ENCODE peak calls at places on chromosome 1, in six cellular contexts. L is GM12891, B is H1, D is GM12878, Q is HepG2, U is K562. F is an unnamed sample.

GRCh38 chr1:200090252-200091159 is 63.0 kb downstream of the NR5A2 start:
- DNase-seq in L (no peak), D (no peak), Q (peak), B (no peak), U (no peak), F (no peak)

GRCh38 chr1:46545784-46546183 is 5.7 kb downstream of the KNCN start:
- DNase-seq in L (no peak), B (no peak), U (no peak), D (no peak), Q (no peak), F (no peak)

GRCh38 chr1:203504400-203505250 is 10.7 kb downstream of the OPTC start:
- DNase-seq in D (peak), B (no peak), U (peak), Q (peak), L (peak), F (peak)

GRCh38 chr1:35717911-35718476 is 690 bp downstream of the C1orf216 start:
- DNase-seq in B (no peak), Q (no peak), L (no peak), D (no peak), U (peak), F (no peak)

GRCh38 chr1:235019456-235019855 is 109.2 kb downstream of the TOMM20 start:
- DNase-seq in L (no peak), D (no peak), Q (no peak), B (no peak), U (no peak), F (no peak)

GRCh38 chr1:208387908-208388756 is 143.9 kb upstream of the PLXNA2 start:
- DNase-seq in Q (no peak), D (no peak), B (no peak), L (no peak), U (no peak), F (no peak)

GRCh38 chr1:87197156-87197555 is 131.5 kb upstream of the LMO4 start:
- DNase-seq in Q (no peak), L (no peak), D (no peak), U (no peak), B (no peak), F (no peak)

GRCh38 chr1:200233393-200233792 is 176.4 kb downstream of the ZNF281 start:
- DNase-seq in L (no peak), D (no peak), U (no peak), Q (no peak), B (no peak), F (no peak)

GRCh38 chr1:99969729-99970591 is at the start of gene SLC35A3:
- DNase-seq in U (peak), L (peak), Q (peak), B (peak), D (peak), F (peak)

GRCh38 chr1:161735837-161736236 is 13.7 kb upstream of the DUSP12 start:
- DNase-seq in B (no peak), Q (no peak), U (no peak), D (no peak), L (no peak), F (no peak)

GRCh38 chr1:203028784-203029553 is 2.7 kb downstream of the PPFIA4 start:
- DNase-seq in D (no peak), U (no peak), Q (no peak), B (no peak), L (no peak), F (no peak)

GRCh38 chr1:185144233-185144632 is 12.5 kb downstream of the TRMT1L start:
- DNase-seq in Q (no peak), B (no peak), L (no peak), U (no peak), D (no peak), F (no peak)

GRCh38 chr1:114551400-114551799 is 30.0 kb downstream of the BCAS2 start:
- DNase-seq in Q (peak), U (no peak), B (no peak), D (no peak), L (no peak), F (no peak)

GRCh38 chr1:11980676-11980972 is 380 bp downstream of the MFN2 start:
- DNase-seq in Q (no peak), U (no peak), L (no peak), D (no peak), B (no peak), F (no peak)

GRCh38 chr1:167922611-167923074 is 8.7 kb upstream of the ADCY10 start:
- DNase-seq in B (no peak), U (no peak), Q (no peak), L (no peak), D (no peak), F (no peak)

GRCh38 chr1:93845554-93846150 is 33.4 kb downstream of the DNTTIP2 start:
- DNase-seq in L (no peak), B (no peak), U (no peak), D (no peak), Q (peak), F (no peak)

GRCh38 chr1:70384542-70384941 is 26.5 kb upstream of the CTH start:
- DNase-seq in B (no peak), U (no peak), D (no peak), L (no peak), Q (no peak), F (no peak)

GRCh38 chr1:147598631-147599361 is 57.5 kb downstream of the BCL9 start:
- DNase-seq in Q (no peak), B (no peak), D (no peak), L (no peak), U (no peak), F (no peak)

GRCh38 chr1:34144743-34145142 is 20.3 kb downstream of the CSMD2 start:
- DNase-seq in L (no peak), Q (no peak), D (no peak), U (no peak), B (no peak), F (no peak)

GRCh38 chr1:23344111-23344986 is at the start of gene HNRNPR:
- DNase-seq in L (peak), D (peak), B (peak), U (peak), Q (peak), F (peak)

GRCh38 chr1:26358411-26359384 is 4.8 kb upstream of the CRYBG2 start:
- DNase-seq in Q (peak), B (no peak), U (peak), L (no peak), D (no peak), F (no peak)

GRCh38 chr1:188904201-188904600 is 1573.5 kb downstream of the BRINP3 start:
- DNase-seq in D (no peak), Q (no peak), B (no peak), U (no peak), L (no peak), F (no peak)

GRCh38 chr1:20868263-20868662 is 81.2 kb upstream of the HP1BP3 start:
- DNase-seq in Q (no peak), B (no peak), L (no peak), U (no peak), D (no peak), F (no peak)

GRCh38 chr1:171954386-171954785 is 113.1 kb downstream of the DNM3 start:
- DNase-seq in Q (no peak), D (no peak), L (no peak), B (no peak), U (no peak), F (no peak)

GRCh38 chr1:54347955-54348699 is 58.1 kb downstream of the SSBP3 start:
- DNase-seq in Q (peak), B (no peak), U (no peak), L (no peak), D (no peak), F (no peak)

GRCh38 chr1:156337888-156338179 is 258 bp downstream of the CCT3 start:
- DNase-seq in D (no peak), U (no peak), L (no peak), B (no peak), Q (no peak), F (no peak)

GRCh38 chr1:156337052-156337887 is 822 bp downstream of the CCT3 start:
- DNase-seq in L (no peak), Q (no peak), D (no peak), B (no peak), U (peak), F (no peak)

GRCh38 chr1:156336242-156336641 is 1.9 kb downstream of the CCT3 start:
- DNase-seq in U (no peak), L (no peak), D (no peak), Q (no peak), B (no peak), F (no peak)

GRCh38 chr1:156342556-156342955 is 4.2 kb downstream of the TSACC start:
- DNase-seq in L (no peak), B (no peak), D (no peak), Q (no peak), U (no peak), F (no peak)

GRCh38 chr1:156338180-156338973 is at the start of the genes CCT3 and TSACC:
- DNase-seq in Q (peak), B (peak), D (peak), L (peak), U (peak), F (peak)
- TF ChIP-seq POLR2A in Q (peak), B (peak), D (peak), L (peak), U (peak), F (peak)

GRCh38 chr1:39738622-39739366 is at the start of gene PPIE:
- DNase-seq in Q (peak), B (peak), L (peak), D (peak), U (peak), F (peak)

GRCh38 chr1:39733161-39733560 is 5.5 kb upstream of the PPIE start:
- DNase-seq in U (no peak), B (no peak), Q (no peak), L (no peak), D (no peak), F (no peak)

GRCh38 chr1:39737546-39738169 is 1.0 kb upstream of the PPIE start:
- DNase-seq in D (no peak), L (no peak), Q (peak), B (no peak), U (no peak), F (no peak)

GRCh38 chr1:39732730-39733129 is 6.0 kb upstream of the PPIE start:
- DNase-seq in D (no peak), L (no peak), U (no peak), B (no peak), Q (no peak), F (no peak)

GRCh38 chr1:39735731-39736130 is 3.0 kb upstream of the PPIE start:
- DNase-seq in U (no peak), L (no peak), B (no peak), Q (no peak), D (no peak), F (no peak)
- TF ChIP-seq TAF1 in U (no peak), L (no peak), B (no peak), Q (no peak), D (no peak), F (no peak)

GRCh38 chr1:84753516-84754375 is 63.5 kb upstream of the SSX2IP start:
- DNase-seq in D (peak), L (peak), Q (peak), U (peak), B (peak), F (peak)
- TF ChIP-seq POLR2AphosphoS5 in D (no peak), L (no peak), Q (no peak), U (no peak), B (no peak), F (no peak)

GRCh38 chr1:236794585-236795034 is 482 bp upstream of the MTR start:
- DNase-seq in U (no peak), L (no peak), B (no peak), D (no peak), Q (no peak), F (no peak)
- TF ChIP-seq POLR2A in U (no peak), L (no peak), B (no peak), D (no peak), Q (no peak), F (no peak)

DNA sequence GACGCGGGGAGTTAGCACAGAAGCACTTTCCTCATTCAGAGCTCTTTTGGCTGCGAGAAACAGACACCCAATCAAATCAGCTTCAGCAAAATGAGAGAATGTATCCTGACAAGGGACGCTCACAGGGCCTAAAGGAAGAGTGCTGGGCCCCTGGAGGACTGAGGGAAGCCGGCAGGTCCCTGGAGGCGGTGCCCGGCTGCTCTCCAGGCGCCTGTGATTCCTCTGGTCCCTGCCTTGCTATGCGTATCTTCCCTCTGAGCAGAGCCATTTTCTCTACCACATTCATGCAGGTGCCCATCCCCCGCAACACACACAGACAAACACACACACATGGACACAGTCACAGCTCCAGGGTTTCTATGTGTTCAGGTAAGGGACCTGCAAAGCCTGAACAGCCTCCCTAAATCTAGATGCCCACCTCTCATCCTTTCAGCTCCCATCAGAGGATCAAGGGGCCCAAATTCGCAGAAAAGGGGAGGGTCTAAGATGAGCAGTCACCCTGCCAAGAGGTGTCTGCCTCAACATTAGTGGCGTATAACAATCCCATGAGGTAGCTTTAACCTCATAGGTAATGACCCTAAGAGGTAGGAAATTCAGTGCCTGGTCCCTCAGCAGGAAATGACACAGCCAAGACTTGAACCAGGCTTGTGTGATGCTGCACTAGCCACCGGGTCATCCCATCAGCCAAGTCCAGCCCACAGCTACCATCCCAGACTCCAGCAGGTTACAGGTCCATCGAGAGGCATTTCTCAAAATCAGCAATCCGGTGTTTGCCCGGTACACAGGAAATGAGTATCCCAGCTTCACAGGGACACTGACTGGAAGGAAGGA is 29.0 kb downstream of the PTAFR start:
- DNase-seq in Q (no peak), L (no peak), D (no peak), U (no peak), B (no peak), F (no peak)
- TF ChIP-seq TAF1 in Q (no peak), L (no peak), D (no peak), U (no peak), B (peak), F (no peak)

DNA sequence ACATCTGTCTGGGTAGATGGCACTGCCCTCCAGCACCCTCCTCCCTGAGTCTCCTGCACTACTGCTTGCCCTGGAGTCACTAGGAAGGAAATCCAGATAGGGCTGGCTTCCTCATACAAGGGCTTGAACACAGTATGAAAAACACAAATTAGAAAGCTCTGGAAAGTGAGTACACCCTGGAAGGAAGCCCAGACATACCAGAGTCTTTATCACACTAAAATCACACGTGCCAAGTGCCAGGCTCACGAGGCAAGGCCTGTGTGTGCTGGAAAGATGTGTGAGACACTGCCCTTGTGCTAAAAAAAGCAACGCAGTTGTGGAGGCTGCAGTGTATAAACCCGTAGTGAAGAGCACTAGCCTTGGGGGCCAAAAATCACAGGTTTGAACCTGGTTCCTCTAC is 28.3 kb upstream of the S100A7 start:
- DNase-seq in U (no peak), B (no peak), Q (no peak), D (no peak), L (no peak), F (no peak)
- TF ChIP-seq POLR2AphosphoS5 in U (no peak), B (no peak), Q (no peak), D (no peak), L (no peak), F (no peak)

DNA sequence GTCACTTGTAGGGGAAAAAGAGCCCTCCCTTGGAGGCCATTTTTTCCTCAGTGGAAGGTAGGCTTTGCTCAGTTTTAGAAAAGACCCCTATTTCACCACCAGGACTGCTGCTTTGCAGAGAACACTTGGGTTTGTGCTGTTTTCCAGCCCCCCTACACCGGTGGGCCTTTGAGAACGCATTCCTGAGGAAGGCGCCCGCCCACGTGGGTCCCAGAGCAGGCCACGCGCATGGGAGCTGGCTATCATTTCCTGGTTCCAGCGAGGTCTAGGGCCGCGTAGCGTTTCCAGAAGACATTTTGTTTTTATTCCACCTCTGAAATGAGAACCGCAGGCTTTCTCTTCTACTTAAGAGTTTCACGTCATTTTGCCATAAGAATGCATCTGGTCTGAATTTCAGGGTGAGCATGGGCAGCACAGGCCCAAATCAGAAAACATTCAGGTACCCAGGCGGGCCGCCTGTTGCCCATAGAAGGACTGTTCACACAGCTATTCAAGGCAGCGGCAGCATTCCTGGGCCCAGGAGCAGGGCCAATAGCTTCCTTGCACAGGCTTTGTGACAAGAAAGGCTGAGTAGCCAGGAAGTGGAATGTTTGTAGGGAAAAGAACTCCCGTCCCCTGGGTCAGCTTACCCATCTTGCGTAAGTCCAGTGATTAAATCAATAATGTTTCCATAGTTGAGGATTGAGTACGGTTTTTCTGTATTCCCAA is 1.3 kb upstream of the KLHL21 start:
- DNase-seq in L (no peak), Q (peak), B (peak), U (no peak), D (no peak), F (no peak)
- TF ChIP-seq POLR2A in L (no peak), Q (peak), B (no peak), U (no peak), D (no peak), F (no peak)

GRCh38 chr1:155277896-155278688 is 829 bp downstream of the HCN3 start:
- DNase-seq in B (peak), Q (peak), D (no peak), L (no peak), U (peak), F (peak)
- TF ChIP-seq TAF1 in B (no peak), Q (no peak), D (no peak), L (no peak), U (no peak), F (no peak)

DNA sequence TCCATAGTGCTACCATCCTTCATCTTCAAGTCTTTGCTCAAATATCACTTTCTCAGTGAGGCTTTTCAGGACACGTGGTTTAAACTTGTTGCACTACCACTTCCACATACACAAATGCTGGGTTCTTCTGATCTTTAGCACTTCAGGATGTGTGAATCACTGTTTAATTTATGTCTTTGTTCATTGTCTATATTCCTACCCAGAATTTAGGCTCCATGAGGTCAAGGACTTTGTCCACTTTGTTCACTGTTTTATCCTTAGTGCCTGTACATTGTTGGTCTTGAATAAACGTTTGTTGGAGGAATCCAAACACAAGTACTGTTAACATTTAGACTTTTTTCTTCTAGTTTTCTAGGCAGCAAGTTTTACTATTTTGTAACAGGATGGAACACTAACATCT is 42.6 kb upstream of the RALGPS2 start:
- DNase-seq in L (no peak), U (no peak), Q (peak), D (no peak), B (no peak), F (no peak)
- TF ChIP-seq POLR2AphosphoS5 in L (no peak), U (no peak), Q (no peak), D (no peak), B (no peak), F (no peak)

F was measured in GM12892.